ENCODE peak calls at places on chromosome 1, in nine cellular contexts. One of them, this sample, is unnamed.

GRCh38 chr1:30407862-30408580 is 315.4 kb downstream of the MATN1 start:
- DNase-seq in mucosa of descending colon: no peak
- DNase-seq in foreskin fibroblast: no peak
- DNase-seq in heart left ventricle: peak
- DNase-seq in mammary epithelial cell: no peak
- DNase-seq in astrocyte of the spinal cord: no peak
- DNase-seq in uterus: peak
- DNase-seq in coronary artery: peak
- DNase-seq in CD8-positive, alpha-beta T cell: no peak
- DNase-seq in this sample: no peak

GRCh38 chr1:217482356-217483102 is 148.4 kb downstream of the GPATCH2 start:
- DNase-seq in mucosa of descending colon: no peak
- DNase-seq in foreskin fibroblast: peak
- DNase-seq in heart left ventricle: no peak
- DNase-seq in mammary epithelial cell: peak
- DNase-seq in astrocyte of the spinal cord: peak
- DNase-seq in uterus: no peak
- DNase-seq in coronary artery: no peak
- DNase-seq in CD8-positive, alpha-beta T cell: no peak
- DNase-seq in this sample: peak

GRCh38 chr1:67060811-67061218 is 6.9 kb upstream of the SLC35D1 start:
- DNase-seq in mucosa of descending colon: no peak
- DNase-seq in foreskin fibroblast: peak
- DNase-seq in heart left ventricle: no peak
- DNase-seq in mammary epithelial cell: peak
- DNase-seq in astrocyte of the spinal cord: peak
- DNase-seq in uterus: no peak
- DNase-seq in coronary artery: no peak
- DNase-seq in CD8-positive, alpha-beta T cell: no peak
- DNase-seq in this sample: peak

GRCh38 chr1:39969531-39970270 is 14.8 kb downstream of the MFSD2A start:
- DNase-seq in mucosa of descending colon: no peak
- DNase-seq in foreskin fibroblast: peak
- DNase-seq in heart left ventricle: no peak
- DNase-seq in mammary epithelial cell: peak
- DNase-seq in astrocyte of the spinal cord: no peak
- DNase-seq in uterus: no peak
- DNase-seq in coronary artery: no peak
- DNase-seq in CD8-positive, alpha-beta T cell: no peak
- DNase-seq in this sample: no peak

GRCh38 chr1:153567621-153568366 is 2.1 kb upstream of the S100A2 start:
- DNase-seq in mucosa of descending colon: peak
- DNase-seq in foreskin fibroblast: no peak
- DNase-seq in heart left ventricle: no peak
- DNase-seq in mammary epithelial cell: peak
- DNase-seq in astrocyte of the spinal cord: peak
- DNase-seq in uterus: peak
- DNase-seq in coronary artery: no peak
- DNase-seq in CD8-positive, alpha-beta T cell: no peak
- DNase-seq in this sample: no peak

GRCh38 chr1:14997646-14998276 is 155.8 kb upstream of the TMEM51 start:
- DNase-seq in mucosa of descending colon: no peak
- DNase-seq in foreskin fibroblast: peak
- DNase-seq in heart left ventricle: no peak
- DNase-seq in mammary epithelial cell: no peak
- DNase-seq in astrocyte of the spinal cord: no peak
- DNase-seq in uterus: no peak
- DNase-seq in coronary artery: no peak
- DNase-seq in CD8-positive, alpha-beta T cell: no peak
- DNase-seq in this sample: no peak

GRCh38 chr1:39572379-39573096 is 4.1 kb downstream of the PABPC4 start:
- DNase-seq in mucosa of descending colon: no peak
- DNase-seq in foreskin fibroblast: no peak
- DNase-seq in heart left ventricle: no peak
- DNase-seq in mammary epithelial cell: no peak
- DNase-seq in astrocyte of the spinal cord: no peak
- DNase-seq in uterus: no peak
- DNase-seq in coronary artery: no peak
- DNase-seq in CD8-positive, alpha-beta T cell: no peak
- DNase-seq in this sample: no peak

GRCh38 chr1:212500351-212500750 is 67.6 kb downstream of the NENF start:
- DNase-seq in mucosa of descending colon: no peak
- DNase-seq in foreskin fibroblast: no peak
- DNase-seq in heart left ventricle: no peak
- DNase-seq in mammary epithelial cell: no peak
- DNase-seq in astrocyte of the spinal cord: no peak
- DNase-seq in uterus: no peak
- DNase-seq in coronary artery: no peak
- DNase-seq in CD8-positive, alpha-beta T cell: no peak
- DNase-seq in this sample: no peak

GRCh38 chr1:109509176-109510134 is at the start of gene AMIGO1:
- DNase-seq in mucosa of descending colon: no peak
- DNase-seq in foreskin fibroblast: peak
- DNase-seq in heart left ventricle: peak
- DNase-seq in mammary epithelial cell: peak
- DNase-seq in astrocyte of the spinal cord: peak
- DNase-seq in uterus: peak
- DNase-seq in coronary artery: no peak
- DNase-seq in CD8-positive, alpha-beta T cell: peak
- DNase-seq in this sample: no peak

GRCh38 chr1:27980216-27980820 is 20.5 kb downstream of the XKR8 start:
- DNase-seq in mucosa of descending colon: no peak
- DNase-seq in foreskin fibroblast: peak
- DNase-seq in heart left ventricle: no peak
- DNase-seq in mammary epithelial cell: no peak
- DNase-seq in astrocyte of the spinal cord: no peak
- DNase-seq in uterus: no peak
- DNase-seq in coronary artery: no peak
- DNase-seq in CD8-positive, alpha-beta T cell: no peak
- DNase-seq in this sample: no peak

GRCh38 chr1:17355898-17356297 is 16.1 kb upstream of the PADI6 start:
- DNase-seq in mucosa of descending colon: no peak
- DNase-seq in foreskin fibroblast: no peak
- DNase-seq in heart left ventricle: no peak
- DNase-seq in mammary epithelial cell: no peak
- DNase-seq in astrocyte of the spinal cord: no peak
- DNase-seq in uterus: no peak
- DNase-seq in coronary artery: no peak
- DNase-seq in CD8-positive, alpha-beta T cell: no peak
- DNase-seq in this sample: no peak

GRCh38 chr1:201020647-201021332 is 2.7 kb downstream of the KIF21B start:
- DNase-seq in mucosa of descending colon: peak
- DNase-seq in foreskin fibroblast: no peak
- DNase-seq in heart left ventricle: no peak
- DNase-seq in mammary epithelial cell: no peak
- DNase-seq in astrocyte of the spinal cord: no peak
- DNase-seq in uterus: no peak
- DNase-seq in coronary artery: no peak
- DNase-seq in CD8-positive, alpha-beta T cell: no peak
- DNase-seq in this sample: no peak

GRCh38 chr1:108151548-108151947 is 48.6 kb downstream of the SLC25A24 start:
- DNase-seq in mucosa of descending colon: no peak
- DNase-seq in foreskin fibroblast: no peak
- DNase-seq in heart left ventricle: no peak
- DNase-seq in mammary epithelial cell: no peak
- DNase-seq in astrocyte of the spinal cord: no peak
- DNase-seq in uterus: no peak
- DNase-seq in coronary artery: no peak
- DNase-seq in CD8-positive, alpha-beta T cell: no peak
- DNase-seq in this sample: no peak

GRCh38 chr1:55321947-55322346 is 106.8 kb upstream of the USP24 start:
- DNase-seq in mucosa of descending colon: no peak
- DNase-seq in foreskin fibroblast: peak
- DNase-seq in heart left ventricle: no peak
- DNase-seq in mammary epithelial cell: no peak
- DNase-seq in astrocyte of the spinal cord: peak
- DNase-seq in uterus: no peak
- DNase-seq in coronary artery: no peak
- DNase-seq in CD8-positive, alpha-beta T cell: no peak
- DNase-seq in this sample: no peak

GRCh38 chr1:25687221-25688017 is 70.8 kb downstream of the MAN1C1 start:
- DNase-seq in mucosa of descending colon: no peak
- DNase-seq in foreskin fibroblast: no peak
- DNase-seq in heart left ventricle: no peak
- DNase-seq in mammary epithelial cell: no peak
- DNase-seq in astrocyte of the spinal cord: no peak
- DNase-seq in uterus: no peak
- DNase-seq in coronary artery: no peak
- DNase-seq in CD8-positive, alpha-beta T cell: no peak
- DNase-seq in this sample: no peak
- H3K4me3 ChIP-seq in mucosa of descending colon: no peak
- H3K4me3 ChIP-seq in foreskin fibroblast: no peak
- H3K4me3 ChIP-seq in heart left ventricle: no peak
- H3K4me3 ChIP-seq in mammary epithelial cell: no peak
- H3K4me3 ChIP-seq in astrocyte of the spinal cord: no peak
- H3K4me3 ChIP-seq in uterus: no peak
- H3K4me3 ChIP-seq in coronary artery: no peak
- H3K4me3 ChIP-seq in CD8-positive, alpha-beta T cell: no peak
- H3K4me3 ChIP-seq in this sample: no peak

DNA sequence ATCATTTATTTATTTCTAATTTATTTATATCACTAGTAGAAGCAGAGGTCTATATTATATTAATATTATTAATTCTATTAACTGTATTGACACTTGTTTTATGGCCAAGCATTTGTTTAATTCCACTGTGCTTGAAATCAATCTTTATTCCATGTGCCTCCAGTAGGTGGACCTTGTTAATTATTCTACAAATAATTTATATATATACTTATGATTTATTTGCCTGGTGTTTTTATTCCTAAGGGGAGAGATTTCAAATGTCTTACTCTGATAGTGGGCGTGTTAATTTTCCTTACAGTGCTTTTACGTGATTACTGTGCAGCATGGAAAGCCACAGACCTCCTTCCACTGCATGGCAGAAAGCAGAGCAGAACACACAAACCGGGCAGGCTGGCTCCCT is 17.5 kb upstream of the OR6N2 start:
- DNase-seq in mucosa of descending colon: no peak
- DNase-seq in foreskin fibroblast: peak
- DNase-seq in heart left ventricle: no peak
- DNase-seq in mammary epithelial cell: no peak
- DNase-seq in astrocyte of the spinal cord: no peak
- DNase-seq in uterus: no peak
- DNase-seq in coronary artery: no peak
- DNase-seq in CD8-positive, alpha-beta T cell: no peak
- DNase-seq in this sample: no peak
- TF ChIP-seq CTCF in mucosa of descending colon: no peak
- TF ChIP-seq CTCF in foreskin fibroblast: no peak
- TF ChIP-seq CTCF in heart left ventricle: no peak
- TF ChIP-seq CTCF in mammary epithelial cell: peak
- TF ChIP-seq CTCF in astrocyte of the spinal cord: no peak
- TF ChIP-seq CTCF in uterus: no peak
- TF ChIP-seq CTCF in coronary artery: no peak
- TF ChIP-seq CTCF in CD8-positive, alpha-beta T cell: no peak
- TF ChIP-seq CTCF in this sample: no peak

DNA sequence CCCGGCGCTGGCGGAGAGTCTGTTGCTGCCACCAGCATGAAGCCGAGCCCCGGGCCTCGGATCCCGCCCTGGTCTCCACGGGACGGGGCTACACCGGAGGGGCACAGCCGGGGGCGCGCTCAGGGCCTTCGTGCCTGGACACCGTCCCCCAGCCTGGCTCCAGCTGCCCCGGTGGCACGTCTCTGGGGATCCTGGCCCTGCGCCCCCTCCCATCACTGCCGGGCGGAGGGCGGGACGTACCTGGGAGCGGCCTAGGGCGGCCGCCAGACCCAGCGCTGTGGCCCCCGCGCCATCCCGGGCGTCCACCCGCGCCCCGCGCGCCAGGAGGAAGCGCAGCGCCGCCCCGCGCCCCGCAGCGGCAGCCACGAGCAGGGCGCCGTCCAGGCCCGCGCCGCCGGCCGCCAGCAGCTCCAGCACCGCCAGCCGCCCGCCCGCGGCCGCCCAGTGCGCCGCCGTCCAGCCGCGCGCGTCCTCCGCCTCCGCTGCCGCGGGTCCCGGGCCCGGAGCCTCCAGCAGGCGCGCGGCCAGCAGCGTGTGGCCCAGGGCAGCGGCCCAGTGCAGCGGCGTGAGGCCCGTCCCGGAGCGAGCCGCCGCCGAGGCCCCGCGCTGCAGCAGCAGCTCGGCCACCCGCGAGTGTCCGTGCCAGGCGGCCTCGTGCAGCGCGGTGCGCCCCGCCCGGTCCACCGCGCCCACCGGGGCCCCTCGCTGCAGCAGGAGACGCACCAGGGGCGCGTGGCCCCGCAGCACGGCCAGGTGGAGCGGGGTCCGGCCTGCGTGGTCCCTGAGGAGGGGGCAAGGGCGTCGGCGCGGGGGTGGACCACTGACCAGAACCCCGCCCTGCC is 1.0 kb downstream of the ANKRD65 start:
- DNase-seq in mucosa of descending colon: peak
- DNase-seq in foreskin fibroblast: peak
- DNase-seq in heart left ventricle: peak
- DNase-seq in mammary epithelial cell: no peak
- DNase-seq in astrocyte of the spinal cord: no peak
- DNase-seq in uterus: no peak
- DNase-seq in coronary artery: no peak
- DNase-seq in CD8-positive, alpha-beta T cell: no peak
- DNase-seq in this sample: no peak
- H3K4me3 ChIP-seq in mucosa of descending colon: no peak
- H3K4me3 ChIP-seq in foreskin fibroblast: no peak
- H3K4me3 ChIP-seq in heart left ventricle: peak
- H3K4me3 ChIP-seq in mammary epithelial cell: peak
- H3K4me3 ChIP-seq in astrocyte of the spinal cord: no peak
- H3K4me3 ChIP-seq in uterus: peak
- H3K4me3 ChIP-seq in coronary artery: peak
- H3K4me3 ChIP-seq in CD8-positive, alpha-beta T cell: no peak
- H3K4me3 ChIP-seq in this sample: no peak

DNA sequence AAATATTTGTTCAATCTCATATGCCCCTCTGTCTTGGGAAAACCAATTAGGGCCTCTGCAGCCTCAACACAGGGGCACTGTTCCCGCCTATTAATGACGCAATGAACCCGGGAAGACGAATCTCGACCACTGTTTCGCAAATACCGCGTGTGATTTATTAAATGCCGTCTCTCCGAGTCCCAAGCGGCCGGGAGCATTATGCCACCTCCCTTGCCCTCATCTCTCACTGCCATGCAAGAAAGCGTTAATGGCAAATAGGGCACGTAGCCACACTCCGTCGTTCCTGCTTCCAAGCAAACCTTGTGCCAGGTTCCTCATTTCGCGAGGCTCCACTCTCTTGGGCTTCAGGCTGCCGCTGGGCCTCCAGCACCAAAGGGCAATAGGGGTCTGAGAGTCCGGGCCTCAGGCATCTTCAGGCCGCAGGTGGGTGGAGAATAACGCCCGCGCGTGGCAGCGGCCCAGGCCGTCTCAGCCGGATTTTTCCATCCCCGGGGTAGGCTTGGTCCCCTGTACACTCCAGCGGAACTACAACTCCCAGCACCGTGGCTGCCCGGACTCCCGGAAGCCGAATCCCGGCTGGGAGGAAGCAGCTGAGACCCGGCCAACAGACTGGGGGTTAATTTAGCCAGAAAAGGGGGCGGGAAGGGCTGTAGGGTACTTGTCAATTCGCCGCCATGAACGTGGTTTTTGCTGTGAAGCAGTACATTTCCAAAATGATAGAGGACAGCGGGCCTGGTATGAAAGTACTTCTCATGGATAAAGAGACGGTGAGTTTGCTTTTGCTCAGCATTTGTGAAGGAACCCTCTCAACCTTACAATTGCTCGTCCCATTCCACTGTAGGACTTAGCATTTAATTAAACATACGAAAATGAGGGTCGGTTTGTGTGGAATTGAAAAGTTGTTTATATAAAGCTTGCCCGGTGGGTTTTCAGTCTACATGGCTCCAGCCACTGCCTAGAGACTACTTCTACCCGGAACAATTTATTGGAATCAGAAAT is at the start of gene VPS45:
- DNase-seq in mucosa of descending colon: peak
- DNase-seq in foreskin fibroblast: peak
- DNase-seq in heart left ventricle: peak
- DNase-seq in mammary epithelial cell: peak
- DNase-seq in astrocyte of the spinal cord: peak
- DNase-seq in uterus: peak
- DNase-seq in coronary artery: peak
- DNase-seq in CD8-positive, alpha-beta T cell: peak
- DNase-seq in this sample: peak
- TF ChIP-seq CTCF in mucosa of descending colon: no peak
- TF ChIP-seq CTCF in foreskin fibroblast: no peak
- TF ChIP-seq CTCF in heart left ventricle: no peak
- TF ChIP-seq CTCF in mammary epithelial cell: no peak
- TF ChIP-seq CTCF in astrocyte of the spinal cord: no peak
- TF ChIP-seq CTCF in uterus: no peak
- TF ChIP-seq CTCF in coronary artery: no peak
- TF ChIP-seq CTCF in CD8-positive, alpha-beta T cell: no peak
- TF ChIP-seq CTCF in this sample: no peak